ENCODE peak calls at places on chromosomes 6 and 20, in nine cellular contexts. B, J, Z, E, P, I, G, O and L are unnamed samples.

GRCh38 chr6:27375613-27376079 is 12.9 kb upstream of the ZNF391 start:
- DNase-seq in B (no peak), J (no peak), Z (no peak), E (no peak), P (no peak), I (no peak), G (no peak), O (no peak), L (no peak)

GRCh38 chr6:101762851-101763250 is 369.3 kb downstream of the GRIK2 start:
- DNase-seq in B (no peak), J (no peak), Z (no peak), E (no peak), P (no peak), I (no peak), G (no peak), O (no peak), L (no peak)

GRCh38 chr6:14037402-14038277 is 79.9 kb upstream of the CD83 start:
- DNase-seq in B (no peak), J (no peak), Z (no peak), E (no peak), P (no peak), I (peak), G (no peak), O (peak), L (no peak)

GRCh38 chr6:35048631-35049083 is 92.5 kb downstream of the TCP11 start:
- DNase-seq in B (no peak), J (peak), Z (peak), E (no peak), P (peak), I (no peak), G (no peak), O (peak), L (no peak)

GRCh38 chr6:43873806-43874714 is 104.0 kb downstream of the VEGFA start:
- DNase-seq in B (no peak), J (peak), Z (no peak), E (no peak), P (no peak), I (no peak), G (no peak), O (no peak), L (no peak)

GRCh38 chr20:3171391-3172125 is 1.8 kb downstream of the LZTS3 start:
- DNase-seq in B (no peak), J (no peak), Z (no peak), E (no peak), P (no peak), I (no peak), G (no peak), O (no peak), L (no peak)

GRCh38 chr6:15888798-15889772 is 226.3 kb upstream of the DTNBP1 start:
- DNase-seq in B (no peak), J (no peak), Z (no peak), E (no peak), P (no peak), I (no peak), G (no peak), O (no peak), L (no peak)

GRCh38 chr6:113148576-113148975 is 708.6 kb upstream of the MARCKS start:
- DNase-seq in B (no peak), J (no peak), Z (no peak), E (no peak), P (no peak), I (no peak), G (no peak), O (no peak), L (no peak)

GRCh38 chr6:45438849-45439406 is 61.2 kb upstream of the SUPT3H start:
- DNase-seq in B (no peak), J (no peak), Z (no peak), E (no peak), P (no peak), I (no peak), G (no peak), O (no peak), L (no peak)

GRCh38 chr20:13784271-13784892 is 337 bp downstream of the ESF1 start:
- DNase-seq in B (no peak), J (no peak), Z (no peak), E (no peak), P (no peak), I (no peak), G (no peak), O (peak), L (no peak)

GRCh38 chr6:128259036-128259734 is 261.2 kb downstream of the PTPRK start:
- DNase-seq in B (no peak), J (no peak), Z (no peak), E (no peak), P (no peak), I (no peak), G (no peak), O (peak), L (no peak)

GRCh38 chr6:158018851-158019361 is 37.2 kb downstream of the SYNJ2 start:
- DNase-seq in B (peak), J (no peak), Z (no peak), E (no peak), P (no peak), I (no peak), G (no peak), O (peak), L (no peak)

GRCh38 chr20:19750207-19750606 is 7.9 kb upstream of the RIN2 start:
- DNase-seq in B (no peak), J (no peak), Z (no peak), E (no peak), P (no peak), I (no peak), G (no peak), O (no peak), L (no peak)

GRCh38 chr6:11828185-11828897 is 49.7 kb upstream of the ADTRP start:
- DNase-seq in B (no peak), J (no peak), Z (no peak), E (no peak), P (no peak), I (no peak), G (no peak), O (no peak), L (no peak)

GRCh38 chr6:166998256-166999144 is 697 bp upstream of the CEP43 start:
- DNase-seq in B (peak), J (peak), Z (no peak), E (no peak), P (no peak), I (no peak), G (peak), O (peak), L (peak)

GRCh38 chr6:128118401-128118800 is 217.5 kb upstream of the THEMIS start:
- DNase-seq in B (no peak), J (no peak), Z (no peak), E (no peak), P (no peak), I (peak), G (no peak), O (peak), L (no peak)

GRCh38 chr6:88358846-88359245 is 192.7 kb upstream of the CNR1 start:
- DNase-seq in B (no peak), J (no peak), Z (no peak), E (no peak), P (no peak), I (no peak), G (no peak), O (no peak), L (no peak)

GRCh38 chr6:117907600-117908245 is 659 bp downstream of the SLC35F1 start:
- DNase-seq in B (no peak), J (peak), Z (no peak), E (peak), P (no peak), I (no peak), G (no peak), O (peak), L (no peak)

GRCh38 chr6:124977067-124977908 is 15.1 kb downstream of the RNF217 start:
- DNase-seq in B (no peak), J (no peak), Z (no peak), E (no peak), P (no peak), I (no peak), G (no peak), O (no peak), L (no peak)

GRCh38 chr6:160069050-160069454 is 52.6 kb upstream of the SLC22A1 start:
- DNase-seq in B (no peak), J (no peak), Z (no peak), E (peak), P (no peak), I (no peak), G (no peak), O (no peak), L (no peak)